ENCODE peak calls at places on chromosomes 7 and 10, in seven cellular contexts. Q, E, W, F, C, N and I are unnamed samples.
A peak's percentile ranks its signal among the peaks of the same experiment; 100 is the strongest.

GRCh38 chr10:6199131-6199733 is 3.5 kb upstream of the PFKFB3 start:
- DNase-seq in Q (no peak), N (peak; percentile 81), W (no peak), F (no peak), E (no peak), C (no peak), I (no peak)

GRCh38 chr10:30782543-30783461 is 153.2 kb upstream of the LYZL2 start:
- DNase-seq in N (no peak), E (no peak), W (no peak), F (no peak), Q (no peak), C (peak; percentile 68), I (no peak)

GRCh38 chr10:10865913-10866312 is 151.8 kb upstream of the CELF2 start:
- DNase-seq in Q (no peak), F (no peak), N (no peak), W (no peak), C (no peak), E (no peak), I (no peak)

GRCh38 chr10:79422178-79422892 is 23.1 kb downstream of the ZCCHC24 start:
- DNase-seq in C (peak; percentile 96), E (peak; percentile 56), W (no peak), F (peak; percentile 88), Q (no peak), N (no peak), I (no peak)

GRCh38 chr10:30788307-30788706 is 158.8 kb upstream of the LYZL2 start:
- DNase-seq in N (no peak), C (peak; percentile 70), E (no peak), Q (no peak), W (no peak), F (peak; percentile 48), I (no peak)

GRCh38 chr10:69503001-69503895 is 52.0 kb downstream of the TSPAN15 start:
- DNase-seq in E (peak; percentile 8), W (no peak), C (no peak), N (no peak), F (peak; percentile 63), Q (no peak), I (no peak)

GRCh38 chr7:117323877-117324699 is 1.2 kb upstream of the WNT2 start:
- DNase-seq in W (no peak), C (peak; percentile 70), N (no peak), E (peak; percentile 34), Q (no peak), F (peak; percentile 71), I (no peak)

GRCh38 chr10:122112021-122112616 is 123.2 kb downstream of the TACC2 start:
- DNase-seq in E (peak; percentile 18), F (no peak), C (peak; percentile 76), Q (peak; percentile 16), W (no peak), N (no peak), I (no peak)

GRCh38 chr10:80472234-80473095 is 18.4 kb downstream of the TSPAN14 start:
- DNase-seq in F (no peak), W (no peak), N (no peak), C (peak; percentile 85), Q (no peak), E (no peak), I (no peak)

GRCh38 chr7:129925416-129926002 is 27.3 kb downstream of the UBE2H start:
- DNase-seq in C (peak; percentile 62), Q (no peak), F (peak; percentile 68), E (peak; percentile 65), W (no peak), N (no peak), I (no peak)

GRCh38 chr7:84112771-84113170 is 81.8 kb downstream of the SEMA3A start:
- DNase-seq in C (no peak), Q (no peak), W (no peak), F (no peak), E (no peak), N (no peak), I (no peak)

GRCh38 chr10:92413011-92413410 is 122.0 kb downstream of the MARCHF5 start:
- DNase-seq in W (no peak), Q (no peak), C (no peak), E (no peak), N (no peak), F (no peak), I (no peak)

GRCh38 chr7:100867040-100867795 is at the start of gene TRIP6:
- DNase-seq in E (peak; percentile 93), C (peak; percentile 93), N (peak; percentile 65), F (peak; percentile 96), W (peak; percentile 72), Q (peak; percentile 68), I (no peak)

GRCh38 chr10:126705131-126705530 is 34.6 kb upstream of the C10orf90 start:
- DNase-seq in F (no peak), C (no peak), E (no peak), Q (no peak), N (no peak), W (no peak), I (no peak)

GRCh38 chr7:125848157-125848556 is 918.5 kb upstream of the POT1 start:
- DNase-seq in C (no peak), F (no peak), N (no peak), E (no peak), W (no peak), Q (no peak), I (no peak)

GRCh38 chr10:114370993-114371392 is 33.3 kb downstream of the AFAP1L2 start:
- DNase-seq in N (no peak), F (no peak), E (no peak), Q (no peak), W (no peak), C (no peak), I (no peak)

GRCh38 chr10:46002916-46003693 is 27.3 kb downstream of the NCOA4 start:
- DNase-seq in W (no peak), N (no peak), E (no peak), Q (no peak), F (no peak), C (peak; percentile 23), I (no peak)

GRCh38 chr10:62584216-62584615 is 210.0 kb downstream of the ZNF365 start:
- DNase-seq in F (no peak), N (no peak), E (no peak), C (peak; percentile 98), Q (no peak), W (no peak), I (no peak)

GRCh38 chr7:29254663-29255062 is 60.1 kb downstream of the CHN2 start:
- DNase-seq in W (no peak), C (no peak), Q (no peak), E (no peak), N (no peak), F (no peak), I (no peak)

GRCh38 chr7:43647314-43647691 is 64.4 kb downstream of the STK17A start:
- DNase-seq in W (no peak), C (peak; percentile 89), F (no peak), E (no peak), Q (no peak), N (no peak), I (no peak)

GRCh38 chr7:34672430-34672829 is 14.4 kb downstream of the NPSR1 start:
- DNase-seq in F (no peak), W (no peak), E (no peak), Q (no peak), N (no peak), C (peak; percentile 17), I (no peak)

GRCh38 chr10:11533328-11533781 is 78.1 kb downstream of the USP6NL start:
- DNase-seq in C (peak; percentile 33), E (no peak), Q (no peak), N (no peak), F (no peak), W (no peak), I (no peak)

GRCh38 chr7:133504825-133505224 is 251.9 kb downstream of the EXOC4 start:
- DNase-seq in E (no peak), C (peak; percentile 53), Q (no peak), F (no peak), W (no peak), N (no peak), I (no peak)

GRCh38 chr10:90530526-90530925 is 327.3 kb downstream of the HTR7 start:
- DNase-seq in E (no peak), C (no peak), W (no peak), Q (no peak), F (no peak), N (no peak), I (no peak)

GRCh38 chr7:141477866-141478265 is 73.3 kb upstream of the AGK start:
- DNase-seq in Q (no peak), W (no peak), F (no peak), N (no peak), E (no peak), C (no peak), I (no peak)

GRCh38 chr7:74254858-74255379 is 720 bp upstream of the RFC2 start:
- DNase-seq in Q (no peak), C (no peak), N (no peak), F (no peak), E (no peak), W (no peak), I (no peak)
- H3K27ac ChIP-seq in Q (peak overlapping the region; percentile 84), C (peak overlapping the region; percentile 86), N (peak overlapping the region; percentile 97), F (peak overlapping the region; percentile 89), E (peak overlapping the region; percentile 97), W (peak overlapping the region; percentile 84), I (peak overlapping the region; percentile 95)

GRCh38 chr10:21759232-21759631 is 225.2 kb downstream of the MLLT10 start:
- DNase-seq in F (no peak), C (no peak), Q (no peak), E (no peak), W (no peak), N (no peak), I (no peak)
- TF ChIP-seq POLR2A in F (no peak), C (no peak), Q (no peak), E (no peak), W (no peak), N (no peak), I (no peak)

DNA sequence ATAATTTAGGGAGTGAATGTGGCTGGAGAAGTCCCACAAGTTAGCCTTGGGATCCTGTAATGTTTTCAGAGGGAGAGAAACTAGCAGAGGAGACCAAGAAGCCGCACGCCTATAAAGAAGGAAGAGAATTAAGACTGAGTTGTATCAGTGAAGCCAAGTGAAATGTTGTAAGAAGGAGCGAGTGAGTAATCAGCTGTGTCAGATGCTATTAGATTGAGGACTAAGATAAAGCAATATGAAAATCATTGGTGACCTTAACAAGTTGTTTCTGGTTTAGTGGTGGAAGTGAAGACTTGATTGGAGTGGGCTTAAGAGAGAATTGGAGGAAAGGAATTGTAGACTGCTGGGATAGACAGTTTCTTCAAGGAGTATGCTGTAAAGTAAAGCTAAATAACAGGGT is 8.8 kb downstream of the CCSER2 start:
- DNase-seq in C (peak; percentile 72), Q (no peak), F (no peak), N (no peak), W (no peak), E (no peak), I (no peak)
- H3K27ac ChIP-seq in C (no peak overlapping the region), Q (no peak overlapping the region), F (no peak overlapping the region), N (no peak overlapping the region), W (no peak overlapping the region), E (no peak overlapping the region), I (no peak overlapping the region)

GRCh38 chr7:151876899-151877777 is at the start of gene PRKAG2:
- DNase-seq in E (peak; percentile 62), W (peak; percentile 46), F (peak; percentile 89), N (peak; percentile 76), C (no peak), Q (no peak), I (peak; percentile 54)
- TF ChIP-seq POLR2A in E (no peak), W (peak; percentile 49), F (no peak), N (no peak), C (no peak), Q (no peak), I (no peak)

GRCh38 chr7:69882269-69882668 is 284.0 kb downstream of the AUTS2 start:
- DNase-seq in W (no peak), E (no peak), N (no peak), C (no peak), Q (no peak), F (no peak), I (no peak)
- H3K27ac ChIP-seq in W (no peak overlapping the region), E (no peak overlapping the region), N (no peak overlapping the region), C (no peak overlapping the region), Q (no peak overlapping the region), F (no peak overlapping the region), I (no peak overlapping the region)